ENCODE peak calls at places on chromosomes 13 and 19, in nine cellular contexts. P, Y, R, A, K, W, U, O and X are unnamed samples.

GRCh38 chr13:75876371-75877050 is 240.4 kb downstream of the LMO7 start:
- DNase-seq in P (peak; percentile 63), Y (peak; percentile 10), R (peak; percentile 68), A (peak; percentile 49), K (peak; percentile 39), W (peak; percentile 73), U (peak; percentile 21), O (no peak), X (peak; percentile 43)

GRCh38 chr19:15675560-15675959 is 2.7 kb downstream of the CYP4F12 start:
- DNase-seq in P (no peak), Y (no peak), R (no peak), A (no peak), K (peak; percentile 11), W (no peak), U (no peak), O (no peak), X (no peak)

GRCh38 chr13:111484129-111484925 is 163.9 kb downstream of the TEX29 start:
- DNase-seq in P (no peak), Y (no peak), R (no peak), A (peak; percentile 76), K (no peak), W (no peak), U (no peak), O (no peak), X (no peak)

GRCh38 chr19:532578-533484 is 1.3 kb downstream of the CDC34 start:
- DNase-seq in P (peak; percentile 63), Y (no peak), R (peak; percentile 68), A (peak; percentile 72), K (peak; percentile 71), W (peak; percentile 91), U (no peak), O (peak; percentile 87), X (no peak)

GRCh38 chr13:21060827-21061076 is 634 bp downstream of the LATS2 start:
- DNase-seq in P (no peak), Y (no peak), R (no peak), A (no peak), K (no peak), W (peak; percentile 73), U (no peak), O (no peak), X (no peak)

GRCh38 chr13:111370147-111370546 is 49.7 kb downstream of the TEX29 start:
- DNase-seq in P (no peak), Y (no peak), R (no peak), A (no peak), K (no peak), W (no peak), U (no peak), O (no peak), X (no peak)

GRCh38 chr19:57002765-57003164 is 117.0 kb upstream of the USP29 start:
- DNase-seq in P (no peak), Y (no peak), R (no peak), A (no peak), K (no peak), W (no peak), U (no peak), O (no peak), X (no peak)

GRCh38 chr19:18768046-18768771 is 22.9 kb downstream of the COMP start:
- DNase-seq in P (no peak), Y (no peak), R (no peak), A (no peak), K (no peak), W (no peak), U (no peak), O (no peak), X (no peak)

GRCh38 chr13:76667551-76667950 is 218.7 kb downstream of the KCTD12 start:
- DNase-seq in P (peak; percentile 75), Y (no peak), R (no peak), A (peak; percentile 35), K (peak; percentile 8), W (no peak), U (no peak), O (no peak), X (peak; percentile 53)

GRCh38 chr19:19214892-19215291 is 3.1 kb downstream of the NCAN start:
- DNase-seq in P (peak; percentile 56), Y (no peak), R (peak; percentile 35), A (no peak), K (peak; percentile 33), W (no peak), U (no peak), O (no peak), X (no peak)

GRCh38 chr13:110265341-110265681 is 41.6 kb downstream of the COL4A1 start:
- DNase-seq in P (no peak), Y (no peak), R (peak; percentile 30), A (no peak), K (no peak), W (no peak), U (no peak), O (no peak), X (no peak)

GRCh38 chr13:39575641-39576238 is 27.3 kb downstream of the LHFPL6 start:
- DNase-seq in P (no peak), Y (no peak), R (no peak), A (no peak), K (no peak), W (no peak), U (no peak), O (no peak), X (no peak)

GRCh38 chr19:41192574-41193419 is at the start of gene CYP2S1:
- DNase-seq in P (no peak), Y (no peak), R (peak; percentile 49), A (no peak), K (peak; percentile 34), W (no peak), U (no peak), O (no peak), X (no peak)

GRCh38 chr19:30240904-30241695 is 131.1 kb upstream of the ZNF536 start:
- DNase-seq in P (no peak), Y (no peak), R (no peak), A (no peak), K (no peak), W (no peak), U (no peak), O (no peak), X (no peak)

GRCh38 chr13:39571502-39572092 is 31.4 kb downstream of the LHFPL6 start:
- DNase-seq in P (no peak), Y (no peak), R (no peak), A (no peak), K (no peak), W (no peak), U (no peak), O (no peak), X (no peak)

GRCh38 chr19:33390120-33390907 is 16.8 kb downstream of the CEBPG start:
- DNase-seq in P (no peak), Y (no peak), R (no peak), A (no peak), K (no peak), W (peak; percentile 69), U (no peak), O (no peak), X (no peak)

GRCh38 chr13:33328691-33329090 is 43.1 kb upstream of the STARD13 start:
- DNase-seq in P (no peak), Y (no peak), R (no peak), A (no peak), K (no peak), W (no peak), U (no peak), O (no peak), X (no peak)

GRCh38 chr19:32037998-32038732 is 307.2 kb upstream of the ZNF507 start:
- DNase-seq in P (no peak), Y (no peak), R (no peak), A (no peak), K (no peak), W (no peak), U (no peak), O (no peak), X (no peak)

GRCh38 chr13:43880451-43880850 is 747 bp downstream of the LACC1 start:
- DNase-seq in P (no peak), Y (no peak), R (no peak), A (no peak), K (no peak), W (no peak), U (no peak), O (no peak), X (no peak)

GRCh38 chr13:53200498-53201453 is 172.2 kb downstream of the OLFM4 start:
- DNase-seq in P (peak; percentile 39), Y (no peak), R (peak; percentile 43), A (no peak), K (no peak), W (no peak), U (no peak), O (peak; percentile 71), X (no peak)